ENCODE peak calls at places on chromosomes 16 and 17, in five cellular contexts. J, R, K, V and W are unnamed samples.

GRCh38 chr16:52586159-52586558 is 39.2 kb upstream of the TOX3 start:
- DNase-seq in R (no peak), K (no peak), J (no peak), V (no peak), W (no peak)

GRCh38 chr16:87062569-87063442 is 254.4 kb downstream of the C16orf95 start:
- DNase-seq in V (no peak), J (peak; percentile 61), K (peak; percentile 16), R (peak; percentile 6), W (peak; percentile 43)

GRCh38 chr17:19457046-19457445 is 46.0 kb downstream of the RNF112 start:
- DNase-seq in R (no peak), K (no peak), J (no peak), V (no peak), W (no peak)

GRCh38 chr17:50051082-50051576 is 4.8 kb upstream of the ITGA3 start:
- DNase-seq in V (no peak), J (peak; percentile 61), K (no peak), R (peak; percentile 27), W (peak; percentile 87)

GRCh38 chr17:69710926-69711325 is 296.4 kb downstream of the MAP2K6 start:
- DNase-seq in R (no peak), J (no peak), K (no peak), V (no peak), W (no peak)

GRCh38 chr17:79019631-79020584 is 4.1 kb upstream of the C1QTNF1 start:
- DNase-seq in R (peak; percentile 11), V (peak; percentile 33), K (peak; percentile 41), J (peak; percentile 62), W (peak; percentile 90)

GRCh38 chr16:85389679-85390470 is 223.2 kb upstream of the GSE1 start:
- DNase-seq in V (no peak), J (no peak), K (no peak), R (no peak), W (no peak)

GRCh38 chr17:55442953-55443683 is 21.5 kb upstream of the MMD start:
- DNase-seq in R (no peak), J (no peak), K (no peak), V (no peak), W (no peak)

GRCh38 chr17:75899767-75900468 is 3.2 kb upstream of the TRIM65 start:
- DNase-seq in J (no peak), V (no peak), K (no peak), R (no peak), W (no peak)

GRCh38 chr16:66270333-66270927 is 96.1 kb upstream of the CDH5 start:
- DNase-seq in V (no peak), K (no peak), R (peak; percentile 19), J (peak; percentile 79), W (peak; percentile 89)

GRCh38 chr16:67979955-67980678 is at the start of gene DPEP3:
- DNase-seq in K (no peak), J (no peak), V (no peak), R (no peak), W (no peak)

GRCh38 chr16:29825145-29826044 is 5.1 kb downstream of the MVP start:
- DNase-seq in R (no peak), J (no peak), V (no peak), K (no peak), W (peak; percentile 94)

GRCh38 chr16:69890114-69890890 is 60.8 kb upstream of the CLEC18A start:
- DNase-seq in K (peak; percentile 44), J (peak; percentile 43), V (no peak), R (no peak), W (peak; percentile 95)

GRCh38 chr17:78541488-78542237 is 35.5 kb downstream of the DNAH17 start:
- DNase-seq in R (no peak), K (no peak), V (no peak), J (peak; percentile 81), W (no peak)

GRCh38 chr17:4914009-4914408 is 11.1 kb upstream of the CHRNE start:
- DNase-seq in J (no peak), R (no peak), V (no peak), K (no peak), W (no peak)